ENCODE peak calls at places on chromosomes 7 and 10, in four cellular contexts. Q is IMR-90, O is fibroblast of lung, R is neural progenitor cell. G is an unnamed sample.
A peak's percentile ranks its signal among the peaks of the same experiment; 100 is the strongest.

GRCh38 chr10:63446716-63447440 is 18.9 kb downstream of the JMJD1C start:
- DNase-seq in R (no peak), O (no peak), Q (no peak), G (no peak)

GRCh38 chr7:115010436-115010810 is 88.5 kb downstream of the MDFIC start:
- DNase-seq in Q (no peak), O (no peak), R (no peak), G (no peak)

GRCh38 chr10:17564911-17565310 is 52.3 kb downstream of the HACD1 start:
- DNase-seq in O (no peak), Q (no peak), R (no peak), G (no peak)

GRCh38 chr10:29635711-29636144 is 957 bp upstream of the SVIL start:
- DNase-seq in Q (peak; percentile 18), R (peak; percentile 69), O (no peak), G (peak; percentile 48)

GRCh38 chr7:15561840-15562239 is at the start of gene AGMO:
- DNase-seq in R (peak; percentile 28), O (peak; percentile 46), Q (no peak), G (no peak)

GRCh38 chr7:18212788-18213187 is 185.1 kb upstream of the PRPS1L1 start:
- DNase-seq in R (no peak), O (peak; percentile 82), Q (peak; percentile 30), G (no peak)

GRCh38 chr10:78986419-78986818 is 82.3 kb upstream of the ZMIZ1 start:
- DNase-seq in O (peak; percentile 53), Q (peak; percentile 31), R (no peak), G (no peak)

GRCh38 chr10:101629781-101630419 is 41.8 kb downstream of the DPCD start:
- DNase-seq in R (peak; percentile 68), O (no peak), Q (no peak), G (no peak)

GRCh38 chr10:992523-993340 is 4.5 kb downstream of the GTPBP4 start:
- DNase-seq in O (no peak), Q (no peak), R (no peak), G (no peak)

GRCh38 chr10:33524966-33525365 is 190.5 kb upstream of the NRP1 start:
- DNase-seq in Q (peak; percentile 53), R (no peak), O (peak; percentile 29), G (no peak)

GRCh38 chr10:105681051-105681450 is 1040.0 kb downstream of the SORCS3 start:
- DNase-seq in R (no peak), Q (no peak), O (no peak), G (no peak)

GRCh38 chr10:60760711-60761210 is 17.5 kb upstream of the CDK1 start:
- DNase-seq in O (no peak), Q (no peak), R (no peak), G (no peak)

GRCh38 chr10:118148245-118148644 is 101.5 kb upstream of the RAB11FIP2 start:
- DNase-seq in Q (no peak), R (peak; percentile 22), O (no peak), G (no peak)

GRCh38 chr7:114910787-114911186 is 11.1 kb upstream of the MDFIC start:
- DNase-seq in Q (no peak), R (no peak), O (no peak), G (no peak)

GRCh38 chr10:43395571-43396060 is 13.4 kb downstream of the HNRNPF start:
- DNase-seq in Q (peak; percentile 28), O (no peak), R (no peak), G (peak; percentile 49)

GRCh38 chr10:89206402-89207180 is 526 bp downstream of the CH25H start:
- DNase-seq in O (peak; percentile 49), Q (peak; percentile 24), R (no peak), G (peak; percentile 78)
- H3K9ac ChIP-seq in O (peak overlapping the region; percentile 20), Q (peak overlapping the region; percentile 15), R (no peak overlapping the region), G (no peak overlapping the region)

DNA sequence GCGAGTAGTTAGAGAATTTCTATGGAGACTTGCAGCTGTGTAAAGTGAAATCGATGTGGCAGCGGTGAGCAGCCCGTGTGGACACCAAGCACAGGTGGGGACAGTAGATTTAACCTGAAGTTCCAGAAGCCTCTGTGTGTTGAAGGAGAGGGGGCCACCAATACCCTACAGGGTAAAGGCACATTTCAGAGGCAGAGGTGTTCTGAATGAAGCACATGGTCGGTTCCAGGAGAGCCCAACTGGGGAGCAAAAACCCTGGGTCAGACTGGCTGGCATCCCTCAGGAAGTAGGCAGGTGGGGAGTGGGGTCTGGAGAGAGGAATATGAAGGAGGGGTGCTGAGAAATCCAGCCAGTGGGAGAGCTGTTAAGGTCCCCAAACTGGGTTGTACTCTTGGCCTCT is 76.6 kb downstream of the CCDC3 start:
- DNase-seq in O (no peak), Q (no peak), R (no peak), G (no peak)
- H3K27ac ChIP-seq in O (no peak overlapping the region), Q (no peak overlapping the region), R (no peak overlapping the region), G (no peak overlapping the region)

GRCh38 chr10:86698207-86698940 is 30.1 kb downstream of the LDB3 start:
- DNase-seq in O (no peak), Q (no peak), R (no peak), G (no peak)
- TF ChIP-seq CTCF in O (no peak), Q (no peak), R (peak; percentile 28), G (no peak)

DNA sequence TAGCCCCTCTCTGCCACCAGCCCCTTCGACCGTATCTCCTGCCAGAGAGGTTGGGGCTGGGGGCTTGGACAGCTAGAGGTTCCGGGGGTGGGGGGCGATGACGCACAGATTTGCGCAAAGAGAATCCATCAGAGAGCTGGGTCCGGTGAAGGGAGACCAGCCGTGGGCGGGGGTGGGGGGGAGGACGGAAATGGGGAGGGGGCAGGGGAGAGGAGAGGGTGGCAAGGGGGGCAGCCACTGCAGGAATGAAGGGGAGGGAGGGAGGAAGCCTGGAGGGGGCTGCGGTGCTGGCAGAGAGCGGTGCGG is 1.2 kb upstream of the VGF start:
- DNase-seq in Q (no peak), O (no peak), R (no peak), G (peak; percentile 47)
- H3K9ac ChIP-seq in Q (no peak overlapping the region), O (no peak overlapping the region), R (no peak overlapping the region), G (no peak overlapping the region)

DNA sequence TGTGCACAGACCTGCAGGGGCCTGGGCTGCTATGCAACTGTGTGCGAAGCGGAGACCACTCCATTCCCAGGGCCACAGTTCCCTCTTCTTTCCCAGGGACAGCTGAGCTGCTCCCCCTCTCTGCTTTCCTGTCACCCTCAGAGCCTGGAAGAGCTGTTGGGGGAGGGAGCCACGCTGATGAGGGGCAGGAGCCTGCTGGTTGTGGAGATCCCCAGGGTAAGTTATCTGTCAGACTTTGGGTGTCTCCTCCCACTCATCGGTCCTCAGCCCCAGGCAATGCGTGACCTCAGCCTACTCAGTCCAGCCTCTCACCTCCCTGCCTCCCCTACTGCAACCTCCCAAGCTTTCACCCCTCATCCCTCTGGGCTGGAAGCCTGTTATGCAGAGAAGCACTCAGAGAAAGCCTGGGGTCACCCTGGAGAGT is 53.5 kb downstream of the ZNF467 start:
- DNase-seq in Q (no peak), O (no peak), R (no peak), G (no peak)
- H3K27ac ChIP-seq in Q (no peak overlapping the region), O (no peak overlapping the region), R (no peak overlapping the region), G (no peak overlapping the region)

GRCh38 chr7:93092757-93093370 is 24.9 kb downstream of the SAMD9 start:
- DNase-seq in Q (peak; percentile 71), R (peak; percentile 53), O (peak; percentile 68), G (no peak)
- TF ChIP-seq CTCF in Q (peak; percentile 67), R (peak; percentile 60), O (peak; percentile 59), G (peak; percentile 55)

G was measured in DND-41.